ENCODE peak calls at places on chromosomes 12 and 14, in eight cellular contexts. One of them, this sample, is unnamed. For H3K4me1, the result is how much of the 10 kb centered on the place peaks cover.

GRCh38 chr14:72643317-72643801 is 250.5 kb downstream of the DPF3 start:
- DNase-seq in A549: peak
- DNase-seq in pancreas: no peak
- DNase-seq in DND-41: no peak
- DNase-seq in transverse colon: no peak
- DNase-seq in heart left ventricle: peak
- DNase-seq in thoracic aorta: peak
- DNase-seq in colonic mucosa: no peak
- DNase-seq in this sample: no peak

GRCh38 chr12:130832561-130833209 is 6.4 kb downstream of the STX2 start:
- DNase-seq in A549: peak
- DNase-seq in pancreas: no peak
- DNase-seq in DND-41: no peak
- DNase-seq in transverse colon: no peak
- DNase-seq in heart left ventricle: peak
- DNase-seq in thoracic aorta: no peak
- DNase-seq in colonic mucosa: peak
- DNase-seq in this sample: peak

GRCh38 chr14:28719130-28719529 is 47.5 kb upstream of the FOXG1 start:
- DNase-seq in A549: no peak
- DNase-seq in pancreas: no peak
- DNase-seq in DND-41: no peak
- DNase-seq in transverse colon: no peak
- DNase-seq in heart left ventricle: no peak
- DNase-seq in thoracic aorta: no peak
- DNase-seq in colonic mucosa: no peak
- DNase-seq in this sample: no peak

GRCh38 chr14:96638041-96638855 is 136.1 kb downstream of the PAPOLA start:
- DNase-seq in A549: no peak
- DNase-seq in pancreas: peak
- DNase-seq in DND-41: no peak
- DNase-seq in transverse colon: no peak
- DNase-seq in heart left ventricle: no peak
- DNase-seq in thoracic aorta: no peak
- DNase-seq in colonic mucosa: no peak
- DNase-seq in this sample: no peak

GRCh38 chr12:93664573-93665138 is 12.5 kb upstream of the CRADD start:
- DNase-seq in A549: no peak
- DNase-seq in pancreas: no peak
- DNase-seq in DND-41: no peak
- DNase-seq in transverse colon: no peak
- DNase-seq in heart left ventricle: no peak
- DNase-seq in thoracic aorta: no peak
- DNase-seq in colonic mucosa: no peak
- DNase-seq in this sample: no peak

GRCh38 chr12:65327207-65328076 is 49.0 kb downstream of the MSRB3 start:
- DNase-seq in A549: no peak
- DNase-seq in pancreas: no peak
- DNase-seq in DND-41: no peak
- DNase-seq in transverse colon: no peak
- DNase-seq in heart left ventricle: no peak
- DNase-seq in thoracic aorta: no peak
- DNase-seq in colonic mucosa: no peak
- DNase-seq in this sample: no peak

GRCh38 chr14:95208598-95208997 is 51.3 kb upstream of the DICER1 start:
- DNase-seq in A549: no peak
- DNase-seq in pancreas: no peak
- DNase-seq in DND-41: no peak
- DNase-seq in transverse colon: no peak
- DNase-seq in heart left ventricle: no peak
- DNase-seq in thoracic aorta: no peak
- DNase-seq in colonic mucosa: no peak
- DNase-seq in this sample: no peak

GRCh38 chr14:104598461-104599273 is 5.9 kb downstream of the TMEM179 start:
- DNase-seq in A549: no peak
- DNase-seq in pancreas: no peak
- DNase-seq in DND-41: no peak
- DNase-seq in transverse colon: no peak
- DNase-seq in heart left ventricle: no peak
- DNase-seq in thoracic aorta: no peak
- DNase-seq in colonic mucosa: no peak
- DNase-seq in this sample: no peak

GRCh38 chr12:55700255-55701018 is 7.3 kb downstream of the ITGA7 start:
- DNase-seq in A549: no peak
- DNase-seq in pancreas: no peak
- DNase-seq in DND-41: no peak
- DNase-seq in transverse colon: peak
- DNase-seq in heart left ventricle: no peak
- DNase-seq in thoracic aorta: no peak
- DNase-seq in colonic mucosa: no peak
- DNase-seq in this sample: no peak

GRCh38 chr14:33943081-33943480 is 7.8 kb downstream of the EGLN3 start:
- DNase-seq in A549: no peak
- DNase-seq in pancreas: peak
- DNase-seq in DND-41: peak
- DNase-seq in transverse colon: peak
- DNase-seq in heart left ventricle: no peak
- DNase-seq in thoracic aorta: no peak
- DNase-seq in colonic mucosa: peak
- DNase-seq in this sample: no peak

GRCh38 chr14:64880382-64881121 is 845 bp upstream of the SPTB start:
- DNase-seq in A549: peak
- DNase-seq in pancreas: peak
- DNase-seq in DND-41: peak
- DNase-seq in transverse colon: peak
- DNase-seq in heart left ventricle: peak
- DNase-seq in thoracic aorta: no peak
- DNase-seq in colonic mucosa: peak
- DNase-seq in this sample: peak

GRCh38 chr12:87812711-87813110 is 216.5 kb downstream of the C12orf50 start:
- DNase-seq in A549: no peak
- DNase-seq in pancreas: no peak
- DNase-seq in DND-41: no peak
- DNase-seq in transverse colon: no peak
- DNase-seq in heart left ventricle: no peak
- DNase-seq in thoracic aorta: no peak
- DNase-seq in colonic mucosa: no peak
- DNase-seq in this sample: no peak

GRCh38 chr12:121536929-121537813 is 43.7 kb downstream of the KDM2B start:
- DNase-seq in A549: peak
- DNase-seq in pancreas: peak
- DNase-seq in DND-41: no peak
- DNase-seq in transverse colon: peak
- DNase-seq in heart left ventricle: peak
- DNase-seq in thoracic aorta: peak
- DNase-seq in colonic mucosa: peak
- DNase-seq in this sample: peak

GRCh38 chr14:35883677-35884293 is 57.6 kb downstream of the BRMS1L start:
- DNase-seq in A549: peak
- DNase-seq in pancreas: no peak
- DNase-seq in DND-41: peak
- DNase-seq in transverse colon: peak
- DNase-seq in heart left ventricle: no peak
- DNase-seq in thoracic aorta: no peak
- DNase-seq in colonic mucosa: no peak
- DNase-seq in this sample: no peak
- TF ChIP-seq CTCF in A549: peak
- TF ChIP-seq CTCF in pancreas: peak
- TF ChIP-seq CTCF in DND-41: peak
- TF ChIP-seq CTCF in transverse colon: peak
- TF ChIP-seq CTCF in heart left ventricle: peak
- TF ChIP-seq CTCF in thoracic aorta: peak
- TF ChIP-seq CTCF in colonic mucosa: peak
- TF ChIP-seq CTCF in this sample: peak

GRCh38 chr14:53982546-53982945 is 25.9 kb upstream of the BMP4 start:
- DNase-seq in A549: no peak
- DNase-seq in pancreas: no peak
- DNase-seq in DND-41: no peak
- DNase-seq in transverse colon: no peak
- DNase-seq in heart left ventricle: no peak
- DNase-seq in thoracic aorta: no peak
- DNase-seq in colonic mucosa: no peak
- DNase-seq in this sample: no peak

GRCh38 chr14:53979141-53979673 is 22.6 kb upstream of the BMP4 start:
- DNase-seq in A549: peak
- DNase-seq in pancreas: no peak
- DNase-seq in DND-41: no peak
- DNase-seq in transverse colon: no peak
- DNase-seq in heart left ventricle: no peak
- DNase-seq in thoracic aorta: no peak
- DNase-seq in colonic mucosa: no peak
- DNase-seq in this sample: no peak

GRCh38 chr14:53983112-53983511 is 26.5 kb upstream of the BMP4 start:
- DNase-seq in A549: no peak
- DNase-seq in pancreas: no peak
- DNase-seq in DND-41: no peak
- DNase-seq in transverse colon: no peak
- DNase-seq in heart left ventricle: no peak
- DNase-seq in thoracic aorta: no peak
- DNase-seq in colonic mucosa: no peak
- DNase-seq in this sample: no peak

GRCh38 chr14:53978194-53978593 is 21.6 kb upstream of the BMP4 start:
- DNase-seq in A549: no peak
- DNase-seq in pancreas: no peak
- DNase-seq in DND-41: no peak
- DNase-seq in transverse colon: no peak
- DNase-seq in heart left ventricle: no peak
- DNase-seq in thoracic aorta: no peak
- DNase-seq in colonic mucosa: no peak
- DNase-seq in this sample: no peak

GRCh38 chr14:53979747-53980642 is 23.4 kb upstream of the BMP4 start:
- DNase-seq in A549: peak
- DNase-seq in pancreas: no peak
- DNase-seq in DND-41: no peak
- DNase-seq in transverse colon: peak
- DNase-seq in heart left ventricle: no peak
- DNase-seq in thoracic aorta: no peak
- DNase-seq in colonic mucosa: no peak
- DNase-seq in this sample: no peak
- H3K4me1 ChIP-seq in A549: under half
- H3K4me1 ChIP-seq in pancreas: under half
- H3K4me1 ChIP-seq in DND-41: under half
- H3K4me1 ChIP-seq in transverse colon: under half
- H3K4me1 ChIP-seq in heart left ventricle: under half
- H3K4me1 ChIP-seq in thoracic aorta: under half
- H3K4me1 ChIP-seq in colonic mucosa: under half
- H3K4me1 ChIP-seq in this sample: under half

GRCh38 chr14:91872011-91872476 is 4.7 kb upstream of the TC2N start:
- DNase-seq in A549: peak
- DNase-seq in pancreas: peak
- DNase-seq in DND-41: peak
- DNase-seq in transverse colon: no peak
- DNase-seq in heart left ventricle: no peak
- DNase-seq in thoracic aorta: no peak
- DNase-seq in colonic mucosa: no peak
- DNase-seq in this sample: no peak
- H3K4me3 ChIP-seq in A549: no peak
- H3K4me3 ChIP-seq in pancreas: no peak
- H3K4me3 ChIP-seq in DND-41: peak
- H3K4me3 ChIP-seq in transverse colon: peak
- H3K4me3 ChIP-seq in heart left ventricle: no peak
- H3K4me3 ChIP-seq in thoracic aorta: peak
- H3K4me3 ChIP-seq in colonic mucosa: no peak
- H3K4me3 ChIP-seq in this sample: no peak

GRCh38 chr12:12560587-12561304 is 1.9 kb downstream of the DUSP16 start:
- DNase-seq in A549: peak
- DNase-seq in pancreas: peak
- DNase-seq in DND-41: peak
- DNase-seq in transverse colon: peak
- DNase-seq in heart left ventricle: no peak
- DNase-seq in thoracic aorta: no peak
- DNase-seq in colonic mucosa: peak
- DNase-seq in this sample: peak

GRCh38 chr12:12561305-12562015 is 1.2 kb downstream of the DUSP16 start:
- DNase-seq in A549: peak
- DNase-seq in pancreas: peak
- DNase-seq in DND-41: peak
- DNase-seq in transverse colon: peak
- DNase-seq in heart left ventricle: peak
- DNase-seq in thoracic aorta: peak
- DNase-seq in colonic mucosa: peak
- DNase-seq in this sample: peak

GRCh38 chr12:12563529-12563928 is 866 bp upstream of the DUSP16 start:
- DNase-seq in A549: no peak
- DNase-seq in pancreas: no peak
- DNase-seq in DND-41: no peak
- DNase-seq in transverse colon: no peak
- DNase-seq in heart left ventricle: no peak
- DNase-seq in thoracic aorta: no peak
- DNase-seq in colonic mucosa: no peak
- DNase-seq in this sample: no peak

GRCh38 chr12:12562016-12562483 is 613 bp downstream of the DUSP16 start:
- DNase-seq in A549: peak
- DNase-seq in pancreas: peak
- DNase-seq in DND-41: peak
- DNase-seq in transverse colon: peak
- DNase-seq in heart left ventricle: peak
- DNase-seq in thoracic aorta: no peak
- DNase-seq in colonic mucosa: peak
- DNase-seq in this sample: peak

DNA sequence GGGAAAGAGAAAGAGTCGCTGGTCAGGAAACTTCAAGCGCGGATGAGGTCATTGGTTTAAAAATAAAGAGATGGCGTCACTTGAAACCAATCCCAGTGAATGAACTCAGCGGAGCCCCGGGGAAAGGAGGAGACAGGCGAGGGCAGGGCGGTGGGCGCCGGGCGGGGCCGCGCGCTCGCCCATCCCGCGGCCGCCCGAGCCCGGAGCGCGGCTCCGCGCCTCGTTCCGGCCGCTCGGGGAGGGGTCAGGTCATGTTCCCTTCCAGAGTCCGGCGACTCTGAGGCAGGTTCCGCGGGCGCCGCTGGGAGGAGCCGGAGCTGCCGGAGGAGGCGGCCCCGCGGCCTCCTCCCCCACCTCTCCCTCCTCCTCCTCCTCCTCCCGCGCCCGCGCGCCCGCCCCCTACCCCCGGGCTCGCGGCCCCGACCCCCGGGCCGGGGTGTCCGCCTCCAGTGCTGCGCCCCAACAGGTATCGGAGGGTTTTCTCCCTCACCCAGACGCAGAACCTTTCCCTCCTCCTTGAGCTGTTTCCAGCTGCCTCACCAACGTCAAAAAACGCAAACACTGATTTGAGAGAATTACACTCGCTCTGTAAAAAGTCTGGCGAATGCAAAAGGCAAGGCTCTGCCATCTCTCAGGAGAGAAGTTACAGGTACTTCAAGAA is at the start of gene DUSP16:
- DNase-seq in A549: peak
- DNase-seq in pancreas: peak
- DNase-seq in DND-41: peak
- DNase-seq in transverse colon: peak
- DNase-seq in heart left ventricle: peak
- DNase-seq in thoracic aorta: peak
- DNase-seq in colonic mucosa: peak
- DNase-seq in this sample: peak
- TF ChIP-seq CTCF in A549: peak
- TF ChIP-seq CTCF in pancreas: no peak
- TF ChIP-seq CTCF in DND-41: no peak
- TF ChIP-seq CTCF in transverse colon: no peak
- TF ChIP-seq CTCF in heart left ventricle: no peak
- TF ChIP-seq CTCF in thoracic aorta: no peak
- TF ChIP-seq CTCF in colonic mucosa: no peak
- TF ChIP-seq CTCF in this sample: peak

This sample was measured in Caco-2.